ENCODE peak calls at places on chromosomes 3 and 15, in ten cellular contexts. N is endothelial cell of umbilical vein, A is GM23338, H is K562, G is transverse colon, P is GM12892, I is stomach, Z is spleen, O is upper lobe of left lung, R is H1. D is an unnamed sample.
A peak's percentile ranks its signal among the peaks of the same experiment; 100 is the strongest.

GRCh38 chr3:45794177-45794560 is 2.2 kb downstream of the SLC6A20 start:
- DNase-seq in I (no peak), Z (no peak), G (no peak), O (no peak), N (no peak), H (no peak), R (no peak), P (no peak), A (no peak), D (no peak)

GRCh38 chr15:61383421-61383820 is 154.3 kb upstream of the RORA start:
- DNase-seq in I (no peak), P (no peak), Z (no peak), H (no peak), G (no peak), O (no peak), N (no peak), R (no peak), A (no peak), D (no peak)

GRCh38 chr3:38542401-38543298 is 46.5 kb downstream of the EXOG start:
- DNase-seq in H (no peak), R (no peak), P (no peak), I (no peak), O (peak; percentile 69), A (no peak), N (no peak), Z (peak; percentile 60), G (no peak), D (no peak)

GRCh38 chr15:68414591-68414990 is 17.4 kb downstream of the ITGA11 start:
- DNase-seq in G (no peak), H (no peak), Z (no peak), N (no peak), I (no peak), A (no peak), O (peak; percentile 63), P (no peak), R (no peak), D (no peak)

GRCh38 chr15:40959331-40960141 is 6.3 kb downstream of the CHAC1 start:
- DNase-seq in H (no peak), N (no peak), O (no peak), G (no peak), A (peak; percentile 64), Z (peak; percentile 73), I (no peak), P (no peak), R (no peak), D (no peak)

GRCh38 chr3:145899229-145899628 is 261.8 kb downstream of the PLOD2 start:
- DNase-seq in O (no peak), I (no peak), G (no peak), N (no peak), R (no peak), P (no peak), Z (no peak), A (no peak), H (no peak), D (no peak)

GRCh38 chr15:29822100-29822684 is at the start of gene TJP1:
- DNase-seq in G (peak; percentile 81), N (peak; percentile 72), A (peak; percentile 88), O (peak; percentile 96), I (peak; percentile 83), R (no peak), H (peak; percentile 83), Z (no peak), P (no peak), D (no peak)

GRCh38 chr3:98013428-98014349 is 21.4 kb downstream of the GABRR3 start:
- DNase-seq in I (no peak), Z (no peak), N (no peak), O (no peak), G (no peak), H (no peak), A (no peak), R (no peak), P (no peak), D (no peak)

GRCh38 chr3:134619884-134620445 is 30.9 kb downstream of the KY start:
- DNase-seq in G (no peak), O (no peak), A (no peak), P (no peak), I (peak; percentile 11), R (no peak), Z (peak; percentile 58), H (no peak), N (no peak), D (no peak)

GRCh38 chr3:134618473-134618860 is 32.4 kb downstream of the KY start:
- DNase-seq in H (no peak), I (peak; percentile 13), Z (peak; percentile 11), G (no peak), A (no peak), P (no peak), O (no peak), R (no peak), N (no peak), D (no peak)

GRCh38 chr3:134620476-134621115 is 30.2 kb downstream of the KY start:
- DNase-seq in H (no peak), R (no peak), G (no peak), N (no peak), I (peak; percentile 18), P (no peak), A (no peak), O (no peak), Z (peak; percentile 54), D (no peak)

GRCh38 chr3:134617608-134618472 is 33.0 kb downstream of the KY start:
- DNase-seq in G (no peak), P (no peak), N (no peak), H (no peak), R (no peak), A (no peak), Z (peak; percentile 68), I (peak; percentile 21), O (no peak), D (no peak)

GRCh38 chr3:134618986-134619615 is 31.7 kb downstream of the KY start:
- DNase-seq in A (no peak), R (no peak), Z (peak; percentile 28), H (no peak), I (peak; percentile 13), G (no peak), P (no peak), N (no peak), O (no peak), D (no peak)
- TF ChIP-seq POLR2AphosphoS5 in A (no peak), R (no peak), Z (no peak), H (no peak), I (no peak), G (no peak), P (no peak), N (no peak), O (no peak), D (no peak)

GRCh38 chr15:73696641-73697001 is 12.4 kb downstream of the CD276 start:
- DNase-seq in O (no peak), Z (no peak), H (no peak), R (no peak), A (no peak), I (no peak), P (no peak), N (no peak), G (no peak), D (no peak)

GRCh38 chr15:73695773-73696640 is 11.8 kb downstream of the CD276 start:
- DNase-seq in P (no peak), R (no peak), O (peak; percentile 51), G (no peak), N (no peak), I (no peak), Z (no peak), H (no peak), A (no peak), D (no peak)

GRCh38 chr15:73699249-73700040 is 15.3 kb downstream of the CD276 start:
- DNase-seq in N (no peak), A (no peak), O (peak; percentile 67), G (no peak), Z (no peak), P (no peak), I (no peak), H (no peak), R (no peak), D (no peak)

GRCh38 chr15:73694419-73694818 is 10.2 kb downstream of the CD276 start:
- DNase-seq in H (no peak), I (no peak), R (no peak), Z (peak; percentile 28), N (no peak), P (no peak), G (no peak), A (no peak), O (no peak), D (no peak)

DNA sequence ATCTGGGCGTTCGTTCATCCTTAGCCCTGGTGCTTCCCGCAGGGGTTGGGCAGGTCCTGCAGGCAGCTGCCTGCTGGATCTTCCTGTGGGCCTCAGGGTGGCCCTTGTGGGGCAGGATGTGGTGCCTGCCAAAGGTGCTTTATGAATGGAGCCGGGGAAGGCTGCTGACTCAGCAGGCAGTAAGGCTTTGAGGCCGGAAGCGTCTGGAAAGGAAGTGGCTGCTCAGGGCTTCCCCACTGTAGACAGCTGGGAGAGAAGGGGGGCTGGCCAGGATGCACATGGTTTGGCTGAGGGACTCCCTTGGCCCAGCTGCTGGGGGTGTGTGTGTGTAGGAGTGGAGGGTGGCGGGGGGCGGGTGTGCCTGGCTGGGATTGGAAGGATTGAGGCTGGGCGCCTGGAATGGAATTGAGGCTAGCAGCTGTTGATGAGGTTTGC is 12.9 kb downstream of the CD276 start:
- DNase-seq in Z (peak; percentile 92), P (peak; percentile 59), O (peak; percentile 61), R (no peak), H (peak; percentile 37), A (peak; percentile 80), N (peak; percentile 99), G (peak; percentile 72), I (peak; percentile 78), D (peak; percentile 61)
- TF ChIP-seq POLR2AphosphoS5 in Z (peak; percentile 96), P (no peak), O (peak; percentile 89), R (no peak), H (no peak), A (no peak), N (peak; percentile 99), G (peak; percentile 63), I (peak; percentile 54), D (no peak)

DNA sequence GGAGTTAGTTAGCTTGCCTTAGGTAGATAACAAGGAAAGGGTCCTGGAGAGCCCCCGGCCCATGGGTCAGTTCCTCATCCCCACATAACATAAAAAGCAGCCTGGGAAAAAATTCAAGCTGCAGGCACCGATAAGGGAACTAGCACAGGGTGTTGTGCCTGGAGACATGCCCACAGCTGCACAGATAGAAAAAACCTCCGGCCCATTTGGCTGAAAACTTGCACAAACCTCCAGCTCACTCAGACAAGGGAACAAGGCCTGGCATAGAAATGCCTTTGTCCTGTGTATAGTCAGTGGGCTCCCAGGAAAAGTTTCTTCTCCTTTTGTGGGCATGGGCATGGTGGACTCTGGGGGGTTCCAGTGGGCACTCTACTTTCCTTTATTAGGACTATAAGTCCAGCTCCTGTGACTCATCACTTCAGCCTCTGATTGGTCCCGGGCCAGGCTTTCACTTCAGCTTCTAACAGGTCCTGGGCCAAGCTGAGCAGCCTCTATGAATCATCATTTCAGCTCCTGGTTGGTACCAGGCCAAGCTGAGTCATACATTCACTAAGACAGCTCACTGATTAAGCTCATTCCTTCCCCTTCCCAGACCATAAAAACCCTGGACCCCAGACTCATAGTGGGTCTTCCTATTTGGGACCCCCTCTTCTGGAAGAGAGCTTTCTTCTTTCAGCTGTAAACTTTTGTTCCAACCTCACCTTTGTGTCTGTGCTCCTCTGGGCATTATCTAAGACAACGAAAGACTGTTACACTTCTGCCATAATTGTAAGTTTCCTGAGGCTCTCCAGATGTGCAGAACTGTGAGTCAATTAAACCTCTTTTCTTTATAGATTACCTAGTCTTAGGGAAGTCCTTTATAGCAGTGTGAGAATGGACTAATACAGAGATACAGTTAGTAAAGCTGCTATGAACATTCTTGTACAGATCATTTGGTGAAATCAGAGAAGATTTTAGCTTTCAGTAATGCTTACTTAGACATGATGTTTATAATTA is 348.0 kb upstream of the DPPA4 start:
- DNase-seq in N (no peak), Z (no peak), P (no peak), R (no peak), A (no peak), I (peak; percentile 81), G (peak; percentile 43), H (no peak), O (no peak), D (no peak)
- TF ChIP-seq POLR2AphosphoS5 in N (no peak), Z (no peak), P (no peak), R (no peak), A (no peak), I (no peak), G (no peak), H (no peak), O (no peak), D (no peak)

GRCh38 chr3:167941234-167941995 is 154.3 kb downstream of the GOLIM4 start:
- DNase-seq in O (no peak), Z (no peak), P (no peak), I (no peak), R (no peak), N (peak; percentile 36), G (peak; percentile 25), H (peak; percentile 88), A (no peak), D (no peak)
- TF ChIP-seq POLR2AphosphoS5 in O (no peak), Z (no peak), P (no peak), I (no peak), R (no peak), N (peak; percentile 38), G (no peak), H (peak; percentile 86), A (no peak), D (no peak)

D was measured in GM12891.